ENCODE peak calls at places on chromosome 21, in six cellular contexts. A, I, F, K, B and R are unnamed samples.

GRCh38 chr21:26966360-26966977 is 419 bp downstream of the ADAMTS5 start:
- DNase-seq in A (peak; percentile 76), I (no peak), F (peak; percentile 28), K (peak; percentile 37), B (no peak), R (no peak)

GRCh38 chr21:30340714-30341573 is 3.5 kb upstream of the KRTAP27-1 start:
- DNase-seq in A (peak; percentile 63), I (no peak), F (peak; percentile 25), K (peak; percentile 10), B (peak; percentile 51), R (peak; percentile 15)

GRCh38 chr21:20997633-20998455 is at the start of gene NCAM2:
- DNase-seq in A (peak; percentile 75), I (peak; percentile 53), F (peak; percentile 72), K (peak; percentile 76), B (peak; percentile 77), R (peak; percentile 53)

GRCh38 chr21:16076465-16076864 is 346.7 kb downstream of the USP25 start:
- DNase-seq in A (no peak), I (no peak), F (no peak), K (no peak), B (no peak), R (no peak)

GRCh38 chr21:31730687-31731111 is 1.2 kb downstream of the SCAF4 start:
- DNase-seq in A (no peak), I (no peak), F (no peak), K (peak; percentile 28), B (peak; percentile 12), R (peak; percentile 11)

GRCh38 chr21:27528697-27529096 is 561.8 kb upstream of the ADAMTS5 start:
- DNase-seq in A (no peak), I (no peak), F (no peak), K (peak; percentile 61), B (no peak), R (no peak)

GRCh38 chr21:14815001-14815400 is 249.8 kb downstream of the NRIP1 start:
- DNase-seq in A (no peak), I (no peak), F (no peak), K (no peak), B (no peak), R (no peak)

GRCh38 chr21:31837613-31838390 is 35.0 kb upstream of the HUNK start:
- DNase-seq in A (no peak), I (no peak), F (no peak), K (no peak), B (peak; percentile 2), R (no peak)

GRCh38 chr21:31222142-31222541 is 121.9 kb downstream of the TIAM1 start:
- DNase-seq in A (no peak), I (no peak), F (no peak), K (peak; percentile 66), B (no peak), R (no peak)

GRCh38 chr21:46211786-46212720 is 16.5 kb downstream of the LSS start:
- DNase-seq in A (no peak), I (peak; percentile 40), F (no peak), K (no peak), B (no peak), R (no peak)

GRCh38 chr21:41367598-41368360 is 6.0 kb downstream of the MX2 start:
- DNase-seq in A (no peak), I (no peak), F (no peak), K (no peak), B (no peak), R (no peak)

GRCh38 chr21:41777934-41778815 is 11.3 kb upstream of the RIPK4 start:
- DNase-seq in A (peak; percentile 94), I (peak; percentile 83), F (peak; percentile 80), K (peak; percentile 69), B (peak; percentile 93), R (peak; percentile 90)

GRCh38 chr21:16363563-16363962 is 633.8 kb downstream of the USP25 start:
- DNase-seq in A (no peak), I (no peak), F (no peak), K (no peak), B (no peak), R (no peak)

GRCh38 chr21:31235671-31236450 is 108.2 kb downstream of the TIAM1 start:
- DNase-seq in A (no peak), I (no peak), F (no peak), K (no peak), B (no peak), R (no peak)

GRCh38 chr21:41754481-41754891 is 12.4 kb downstream of the RIPK4 start:
- DNase-seq in A (no peak), I (no peak), F (no peak), K (no peak), B (no peak), R (no peak)

GRCh38 chr21:29302340-29302991 is 3.7 kb downstream of the BACH1 start:
- DNase-seq in A (no peak), I (no peak), F (no peak), K (peak; percentile 34), B (no peak), R (peak; percentile 50)
- H3K4me1 ChIP-seq in A (peaks cover 48% of the 10 kb centered on the region), I (peaks cover 2% of the 10 kb centered on the region), F (peaks cover 45% of the 10 kb centered on the region), K (peaks cover 17% of the 10 kb centered on the region), B (peaks cover 74% of the 10 kb centered on the region), R (peaks cover 4% of the 10 kb centered on the region)

GRCh38 chr21:44802396-44803153 is 955 bp upstream of the UBE2G2 start:
- DNase-seq in A (no peak), I (no peak), F (no peak), K (no peak), B (no peak), R (no peak)
- TF ChIP-seq POLR2A in A (no peak), I (no peak), F (no peak), K (no peak), B (no peak), R (no peak)

GRCh38 chr21:35006771-35007170 is 42.3 kb downstream of the RUNX1 start:
- DNase-seq in A (no peak), I (no peak), F (no peak), K (no peak), B (no peak), R (no peak)
- H3K4me1 ChIP-seq in A (no peaks in the 10 kb centered on the region), I (no peaks in the 10 kb centered on the region), F (no peaks in the 10 kb centered on the region), K (peaks cover 15% of the 10 kb centered on the region), B (no peaks in the 10 kb centered on the region), R (no peaks in the 10 kb centered on the region)

DNA sequence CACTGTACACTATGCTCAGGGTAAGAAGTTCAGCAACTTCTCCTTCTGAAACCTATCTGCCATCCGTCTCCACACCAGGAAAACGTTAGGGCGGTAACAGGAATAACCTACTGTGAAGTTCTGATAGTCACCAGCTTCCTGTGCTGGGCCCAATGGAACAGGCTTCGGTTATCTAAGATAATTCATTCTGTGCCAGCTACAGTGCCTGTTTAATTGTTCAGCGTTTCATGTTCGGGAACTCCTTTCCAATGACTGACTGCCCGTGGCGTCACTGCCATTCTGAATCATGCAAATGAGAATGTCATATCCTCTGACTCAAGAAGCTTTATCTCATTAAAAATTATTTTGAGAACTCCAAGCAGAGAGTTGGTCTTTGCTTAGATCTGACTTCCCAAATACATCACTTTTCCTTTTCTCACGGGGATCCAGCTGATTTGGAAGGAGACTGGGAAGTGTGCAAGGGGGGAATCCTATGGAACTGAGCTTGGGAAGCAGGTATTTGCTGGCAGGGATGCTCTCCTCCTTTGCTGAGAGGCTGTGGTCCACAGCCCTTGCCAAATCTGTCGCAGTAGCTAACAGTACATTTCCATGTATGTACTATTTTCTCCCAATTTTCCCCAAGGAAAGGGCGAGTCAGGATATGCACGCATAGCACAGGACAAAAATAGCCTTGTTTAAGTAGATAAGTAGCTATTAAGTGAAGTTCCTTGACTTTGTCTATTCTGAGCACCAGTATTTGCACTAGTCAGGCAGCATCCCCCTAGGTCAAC is 358.7 kb downstream of the LTN1 start:
- DNase-seq in A (no peak), I (no peak), F (peak; percentile 82), K (peak; percentile 95), B (no peak), R (no peak)
- TF ChIP-seq POLR2A in A (no peak), I (no peak), F (no peak), K (no peak), B (no peak), R (no peak)

GRCh38 chr21:25441835-25442234 is 165.4 kb downstream of the MRPL39 start:
- DNase-seq in A (no peak), I (no peak), F (no peak), K (no peak), B (no peak), R (no peak)
- H3K4me1 ChIP-seq in A (no peaks in the 10 kb centered on the region), I (no peaks in the 10 kb centered on the region), F (no peaks in the 10 kb centered on the region), K (no peaks in the 10 kb centered on the region), B (no peaks in the 10 kb centered on the region), R (no peaks in the 10 kb centered on the region)

DNA sequence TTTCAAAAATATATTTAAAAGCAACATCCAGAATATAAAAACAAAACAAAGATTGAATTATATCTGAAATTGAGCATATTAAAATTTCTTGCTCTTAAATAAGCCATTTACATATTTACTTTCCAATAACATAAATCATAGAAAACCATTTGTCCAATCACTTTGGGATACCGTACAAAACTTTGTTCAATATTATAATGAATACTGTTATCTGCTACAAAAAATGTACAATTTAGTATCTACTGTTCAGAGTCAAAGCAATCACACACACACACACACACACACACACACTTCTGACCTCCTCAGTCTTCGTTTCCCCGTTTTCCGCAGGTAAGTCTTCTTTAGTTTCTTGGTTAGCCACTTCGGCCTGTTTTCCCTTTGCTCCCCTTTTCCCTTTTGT is 4.0 kb downstream of the HMGN1 start:
- DNase-seq in A (no peak), I (no peak), F (no peak), K (no peak), B (no peak), R (no peak)
- TF ChIP-seq POLR2A in A (no peak), I (no peak), F (no peak), K (no peak), B (no peak), R (no peak)

DNA sequence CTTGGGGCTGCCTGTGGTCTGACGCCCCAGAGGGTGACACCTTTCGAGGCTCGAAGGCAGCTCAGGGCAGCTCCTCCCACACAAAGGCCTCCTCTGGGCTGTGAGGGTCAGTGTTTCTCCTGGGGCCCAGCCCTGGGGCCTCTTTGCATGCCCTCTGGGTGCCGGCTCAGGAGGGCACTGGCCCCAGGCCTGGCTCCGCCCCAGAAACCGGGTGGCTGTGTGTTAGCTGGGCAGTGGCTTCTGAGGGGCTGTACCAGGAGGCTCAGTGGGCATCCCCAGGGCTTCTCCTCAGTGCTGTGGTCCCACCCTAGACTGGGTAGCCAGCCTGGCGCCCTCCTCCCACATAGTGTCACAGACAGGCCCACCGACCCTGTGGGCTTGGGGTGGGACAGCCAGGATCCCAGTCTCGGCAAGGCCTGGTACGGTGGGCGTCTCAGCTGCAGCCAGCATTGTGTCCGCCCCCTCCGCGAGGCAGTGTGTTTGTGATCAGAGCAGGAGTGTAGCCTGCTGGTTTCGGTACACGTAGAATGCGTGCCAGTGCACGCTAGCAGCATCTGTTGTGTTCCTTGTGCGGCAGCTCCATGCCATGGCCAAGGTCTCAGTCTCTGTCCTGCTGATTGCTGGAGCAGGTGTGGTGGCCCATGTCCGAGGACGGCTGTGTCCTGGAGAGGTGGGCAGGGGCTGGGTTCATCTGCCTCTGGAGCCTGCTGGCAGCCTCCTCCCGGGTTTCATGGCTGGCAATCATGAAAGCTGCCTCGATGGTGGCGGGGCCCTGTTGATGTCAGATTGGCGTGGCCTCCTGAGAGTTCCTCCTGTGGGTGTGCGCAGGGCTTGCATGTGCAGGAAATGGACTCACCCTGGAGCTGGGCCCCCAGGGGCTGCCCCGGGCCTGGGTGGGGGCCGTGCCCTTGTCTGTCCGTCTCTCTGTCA is 28.0 kb downstream of the RRP1 start:
- DNase-seq in A (no peak), I (no peak), F (no peak), K (no peak), B (no peak), R (no peak)
- H3K4me1 ChIP-seq in A (no peaks in the 10 kb centered on the region), I (no peaks in the 10 kb centered on the region), F (no peaks in the 10 kb centered on the region), K (no peaks in the 10 kb centered on the region), B (peaks cover 7% of the 10 kb centered on the region), R (peaks cover 5% of the 10 kb centered on the region)